ENCODE peak calls at places on chromosomes 6 and 20, in seven cellular contexts. J is kidney tubule cell; R is ELF-1; A is AG08395; K is stimulated activated CD8-positive, alpha-beta memory T cell treated with anti-CD3 and anti-CD28 coated beads, Interleukin-7, amount 100 ng/mL, for 4 hours; Y is stimulated activated effector memory CD8-positive, alpha-beta T cell treated with anti-CD3 and anti-CD28 coated beads, Interleukin-12 subunit alpha, Interleukin-12 subunit beta, amount 100 ng/mL, for 72 hours; W is GM23248. C is an unnamed sample.

GRCh38 chr6:120211955-120212792 is 862.6 kb upstream of the MAN1A1 start:
- DNase-seq in R (peak), K (no peak), Y (no peak), W (no peak), A (no peak), J (peak), C (no peak)

GRCh38 chr6:170273191-170273590 is 17.7 kb downstream of the DLL1 start:
- DNase-seq in A (no peak), W (no peak), J (no peak), K (no peak), Y (no peak), R (no peak), C (no peak)

GRCh38 chr20:57772349-57772964 is 62.6 kb upstream of the PMEPA1 start:
- DNase-seq in J (peak), R (peak), A (peak), W (peak), Y (no peak), K (no peak), C (no peak)

GRCh38 chr20:7085448-7085847 is 318.0 kb downstream of the BMP2 start:
- DNase-seq in R (no peak), A (no peak), J (no peak), W (no peak), K (no peak), Y (no peak), C (no peak)

GRCh38 chr6:3619201-3619600 is 132.3 kb downstream of the PXDC1 start:
- DNase-seq in W (no peak), A (no peak), R (no peak), J (no peak), Y (no peak), K (no peak), C (no peak)

GRCh38 chr20:36370991-36371390 is 64.9 kb downstream of the DLGAP4 start:
- DNase-seq in Y (no peak), J (no peak), K (no peak), A (no peak), W (no peak), R (no peak), C (no peak)

GRCh38 chr20:45111799-45112471 is 3.0 kb downstream of the WFDC5 start:
- DNase-seq in K (no peak), A (no peak), Y (no peak), R (peak), W (peak), J (peak), C (no peak)

GRCh38 chr20:38435555-38435939 is 419 bp upstream of the SNHG17 start:
- DNase-seq in J (peak), A (peak), W (peak), R (no peak), Y (no peak), K (no peak), C (no peak)

GRCh38 chr6:14881399-14881798 is 364.5 kb upstream of the JARID2 start:
- DNase-seq in W (peak), A (peak), R (no peak), Y (no peak), J (peak), K (no peak), C (no peak)

GRCh38 chr6:123321020-123321419 is 315.7 kb downstream of the TRDN start:
- DNase-seq in W (no peak), Y (no peak), R (no peak), J (no peak), A (no peak), K (no peak), C (no peak)

GRCh38 chr6:90217621-90218496 is 78.8 kb downstream of the BACH2 start:
- DNase-seq in K (peak), J (no peak), R (no peak), A (no peak), W (no peak), Y (no peak), C (peak)

GRCh38 chr6:52098649-52099184 is 11.3 kb upstream of the PKHD1 start:
- DNase-seq in K (no peak), A (no peak), W (peak), R (no peak), Y (no peak), J (no peak), C (no peak)

GRCh38 chr6:139422105-139423036 is 47.9 kb upstream of the CITED2 start:
- DNase-seq in W (no peak), K (no peak), J (no peak), R (no peak), Y (no peak), A (no peak), C (no peak)

GRCh38 chr6:148760568-148761531 is 14.0 kb downstream of the UST start:
- DNase-seq in K (peak), A (peak), R (peak), W (peak), Y (peak), J (peak), C (no peak)

GRCh38 chr6:48959401-48960060 is 503.5 kb downstream of the MMUT start:
- DNase-seq in R (no peak), W (no peak), Y (no peak), K (no peak), J (no peak), A (no peak), C (no peak)

GRCh38 chr6:29762781-29763214 is 39.6 kb downstream of the HLA-F start:
- DNase-seq in A (peak), R (no peak), J (peak), Y (no peak), K (no peak), W (peak), C (no peak)

GRCh38 chr20:59455392-59456341 is 148.7 kb upstream of the PHACTR3 start:
- DNase-seq in A (peak), Y (no peak), K (no peak), W (peak), R (peak), J (peak), C (no peak)

GRCh38 chr20:25526446-25526845 is 58.9 kb downstream of the NINL start:
- DNase-seq in R (no peak), A (no peak), K (no peak), J (no peak), Y (no peak), W (no peak), C (no peak)

GRCh38 chr6:146915671-146916127 is 288.5 kb upstream of the STXBP5 start:
- DNase-seq in J (peak), R (no peak), Y (no peak), K (no peak), A (peak), W (peak), C (no peak)

GRCh38 chr6:88989215-88989614 is 25.8 kb upstream of the RNGTT start:
- DNase-seq in K (no peak), A (no peak), Y (no peak), R (no peak), W (no peak), J (no peak), C (no peak)

GRCh38 chr6:139172567-139172966 is 37.7 kb downstream of the HECA start:
- DNase-seq in Y (no peak), J (no peak), W (no peak), R (no peak), K (no peak), A (no peak), C (no peak)

GRCh38 chr6:12169377-12169776 is 120.8 kb upstream of the EDN1 start:
- DNase-seq in J (no peak), R (no peak), Y (no peak), K (no peak), A (no peak), W (no peak), C (no peak)

GRCh38 chr20:61115627-61116026 is 136.4 kb upstream of the CDH4 start:
- DNase-seq in Y (no peak), J (no peak), R (no peak), A (no peak), W (no peak), K (no peak), C (no peak)

GRCh38 chr6:158347335-158347734 is 35.1 kb downstream of the TULP4 start:
- DNase-seq in J (no peak), K (no peak), R (no peak), A (no peak), W (no peak), Y (no peak), C (no peak)

C was measured in progenitor cell of endocrine pancreas.